ENCODE peak calls at places on chromosomes 13 and 19, in six cellular contexts. One of them, this sample, is unnamed.
A peak's percentile ranks its signal among the peaks of the same experiment; 100 is the strongest.

GRCh38 chr13:78372581-78372980 is 230.8 kb downstream of the POU4F1 start:
- DNase-seq in GM12892: no peak
- DNase-seq in stimulated activated CD8-positive, alpha-beta memory T cell treated with anti-CD3 and anti-CD28 coated beads, Interleukin-15, amount 100 ng/mL, for 24 hours: no peak
- DNase-seq in iris pigment epithelial cell: no peak
- DNase-seq in NCI-H510A: no peak
- DNase-seq in EL: no peak
- DNase-seq in this sample: no peak

GRCh38 chr19:35828694-35829301 is 16.2 kb upstream of the PRODH2 start:
- DNase-seq in GM12892: no peak
- DNase-seq in stimulated activated CD8-positive, alpha-beta memory T cell treated with anti-CD3 and anti-CD28 coated beads, Interleukin-15, amount 100 ng/mL, for 24 hours: peak; percentile 21
- DNase-seq in iris pigment epithelial cell: peak; percentile 55
- DNase-seq in NCI-H510A: no peak
- DNase-seq in EL: peak; percentile 51
- DNase-seq in this sample: peak; percentile 53

GRCh38 chr13:23509781-23510543 is 60.2 kb upstream of the TNFRSF19 start:
- DNase-seq in GM12892: no peak
- DNase-seq in stimulated activated CD8-positive, alpha-beta memory T cell treated with anti-CD3 and anti-CD28 coated beads, Interleukin-15, amount 100 ng/mL, for 24 hours: no peak
- DNase-seq in iris pigment epithelial cell: peak; percentile 91
- DNase-seq in NCI-H510A: no peak
- DNase-seq in EL: peak; percentile 79
- DNase-seq in this sample: peak; percentile 97

GRCh38 chr13:22800726-22801401 is 379.9 kb upstream of the SGCG start:
- DNase-seq in GM12892: no peak
- DNase-seq in stimulated activated CD8-positive, alpha-beta memory T cell treated with anti-CD3 and anti-CD28 coated beads, Interleukin-15, amount 100 ng/mL, for 24 hours: no peak
- DNase-seq in iris pigment epithelial cell: no peak
- DNase-seq in NCI-H510A: no peak
- DNase-seq in EL: no peak
- DNase-seq in this sample: peak; percentile 26

GRCh38 chr13:20197361-20197834 is 4.7 kb upstream of the GJB2 start:
- DNase-seq in GM12892: no peak
- DNase-seq in stimulated activated CD8-positive, alpha-beta memory T cell treated with anti-CD3 and anti-CD28 coated beads, Interleukin-15, amount 100 ng/mL, for 24 hours: no peak
- DNase-seq in iris pigment epithelial cell: peak; percentile 43
- DNase-seq in NCI-H510A: no peak
- DNase-seq in EL: peak; percentile 33
- DNase-seq in this sample: peak; percentile 50

GRCh38 chr13:66224644-66225043 is 1005.5 kb downstream of the PCDH9 start:
- DNase-seq in GM12892: no peak
- DNase-seq in stimulated activated CD8-positive, alpha-beta memory T cell treated with anti-CD3 and anti-CD28 coated beads, Interleukin-15, amount 100 ng/mL, for 24 hours: no peak
- DNase-seq in iris pigment epithelial cell: no peak
- DNase-seq in NCI-H510A: no peak
- DNase-seq in EL: no peak
- DNase-seq in this sample: no peak

GRCh38 chr13:58134525-58134924 is 503.0 kb downstream of the PCDH17 start:
- DNase-seq in GM12892: no peak
- DNase-seq in stimulated activated CD8-positive, alpha-beta memory T cell treated with anti-CD3 and anti-CD28 coated beads, Interleukin-15, amount 100 ng/mL, for 24 hours: no peak
- DNase-seq in iris pigment epithelial cell: no peak
- DNase-seq in NCI-H510A: no peak
- DNase-seq in EL: no peak
- DNase-seq in this sample: no peak

GRCh38 chr13:25886438-25887214 is 165.2 kb downstream of the SHISA2 start:
- DNase-seq in GM12892: no peak
- DNase-seq in stimulated activated CD8-positive, alpha-beta memory T cell treated with anti-CD3 and anti-CD28 coated beads, Interleukin-15, amount 100 ng/mL, for 24 hours: no peak
- DNase-seq in iris pigment epithelial cell: peak; percentile 95
- DNase-seq in NCI-H510A: no peak
- DNase-seq in EL: peak; percentile 67
- DNase-seq in this sample: peak; percentile 84

GRCh38 chr19:46126086-46126485 is 1.6 kb upstream of the IGFL3 start:
- DNase-seq in GM12892: no peak
- DNase-seq in stimulated activated CD8-positive, alpha-beta memory T cell treated with anti-CD3 and anti-CD28 coated beads, Interleukin-15, amount 100 ng/mL, for 24 hours: no peak
- DNase-seq in iris pigment epithelial cell: no peak
- DNase-seq in NCI-H510A: no peak
- DNase-seq in EL: no peak
- DNase-seq in this sample: no peak

This sample was measured in amniotic epithelial cell.